ENCODE peak calls at places on chromosome 5, in five cellular contexts. K is naive thymus-derived CD4-positive, alpha-beta T cell; F is A673; S is heart left ventricle; E is tibial artery. Q is an unnamed sample.

GRCh38 chr5:166795756-166796155 is 1495.7 kb upstream of the WWC1 start:
- DNase-seq in S (no peak), E (no peak), F (no peak), K (no peak), Q (no peak)

GRCh38 chr5:112418412-112419049 is 546 bp downstream of the EPB41L4A start:
- DNase-seq in S (peak; percentile 66), E (peak; percentile 67), K (no peak), F (no peak), Q (no peak)

GRCh38 chr5:43432486-43433365 is 20.5 kb upstream of the CCL28 start:
- DNase-seq in S (peak; percentile 61), K (no peak), F (peak; percentile 46), E (peak; percentile 87), Q (no peak)

GRCh38 chr5:179759961-179760541 is 27.4 kb downstream of the MAML1 start:
- DNase-seq in F (no peak), E (no peak), K (no peak), S (no peak), Q (no peak)

GRCh38 chr5:126972062-126972895 is 58.1 kb downstream of the MARCHF3 start:
- DNase-seq in K (no peak), F (no peak), E (no peak), S (no peak), Q (peak; percentile 32)

GRCh38 chr5:124630767-124631704 is 115.4 kb downstream of the ZNF608 start:
- DNase-seq in F (no peak), E (no peak), K (no peak), S (no peak), Q (no peak)

GRCh38 chr5:157278319-157279037 is 12.6 kb downstream of the CYFIP2 start:
- DNase-seq in E (no peak), S (no peak), F (no peak), K (no peak), Q (no peak)

GRCh38 chr5:145968970-145969713 is 32.8 kb downstream of the SH3RF2 start:
- DNase-seq in E (no peak), S (no peak), F (no peak), K (no peak), Q (no peak)

GRCh38 chr5:14399054-14399657 is 182.4 kb upstream of the OTULINL start:
- DNase-seq in F (peak; percentile 81), S (no peak), K (no peak), E (no peak), Q (peak; percentile 48)

GRCh38 chr5:112735702-112736101 is 2.0 kb upstream of the APC start:
- DNase-seq in F (no peak), K (no peak), E (no peak), S (no peak), Q (no peak)

GRCh38 chr5:102617187-102617856 is 118.5 kb upstream of the SLCO6A1 start:
- DNase-seq in E (no peak), F (no peak), S (no peak), K (no peak), Q (no peak)

GRCh38 chr5:100479079-100479688 is 56.0 kb upstream of the FAM174A start:
- DNase-seq in S (no peak), F (peak; percentile 2), K (no peak), E (no peak), Q (peak; percentile 9)

GRCh38 chr5:122586351-122586750 is 188.5 kb upstream of the SNX2 start:
- DNase-seq in K (no peak), F (no peak), E (no peak), S (no peak), Q (no peak)

GRCh38 chr5:178212241-178213002 is 8.1 kb downstream of the HNRNPAB start:
- DNase-seq in S (no peak), F (no peak), E (no peak), K (no peak), Q (no peak)

GRCh38 chr5:61687371-61687770 is 355.3 kb downstream of the ZSWIM6 start:
- DNase-seq in S (no peak), E (no peak), K (no peak), F (no peak), Q (no peak)

GRCh38 chr5:124655943-124656459 is 90.4 kb downstream of the ZNF608 start:
- DNase-seq in K (no peak), E (no peak), S (no peak), F (peak; percentile 75), Q (no peak)

GRCh38 chr5:78829811-78830499 is 155.2 kb downstream of the ARSB start:
- DNase-seq in S (peak; percentile 77), K (no peak), E (peak; percentile 92), F (no peak), Q (no peak)

GRCh38 chr5:179427676-179428056 is 82.4 kb upstream of the ADAMTS2 start:
- DNase-seq in F (no peak), S (peak; percentile 50), K (no peak), E (peak; percentile 45), Q (no peak)

GRCh38 chr5:122723606-122724352 is 51.1 kb upstream of the SNX2 start:
- DNase-seq in F (no peak), K (no peak), S (no peak), E (no peak), Q (no peak)

DNA sequence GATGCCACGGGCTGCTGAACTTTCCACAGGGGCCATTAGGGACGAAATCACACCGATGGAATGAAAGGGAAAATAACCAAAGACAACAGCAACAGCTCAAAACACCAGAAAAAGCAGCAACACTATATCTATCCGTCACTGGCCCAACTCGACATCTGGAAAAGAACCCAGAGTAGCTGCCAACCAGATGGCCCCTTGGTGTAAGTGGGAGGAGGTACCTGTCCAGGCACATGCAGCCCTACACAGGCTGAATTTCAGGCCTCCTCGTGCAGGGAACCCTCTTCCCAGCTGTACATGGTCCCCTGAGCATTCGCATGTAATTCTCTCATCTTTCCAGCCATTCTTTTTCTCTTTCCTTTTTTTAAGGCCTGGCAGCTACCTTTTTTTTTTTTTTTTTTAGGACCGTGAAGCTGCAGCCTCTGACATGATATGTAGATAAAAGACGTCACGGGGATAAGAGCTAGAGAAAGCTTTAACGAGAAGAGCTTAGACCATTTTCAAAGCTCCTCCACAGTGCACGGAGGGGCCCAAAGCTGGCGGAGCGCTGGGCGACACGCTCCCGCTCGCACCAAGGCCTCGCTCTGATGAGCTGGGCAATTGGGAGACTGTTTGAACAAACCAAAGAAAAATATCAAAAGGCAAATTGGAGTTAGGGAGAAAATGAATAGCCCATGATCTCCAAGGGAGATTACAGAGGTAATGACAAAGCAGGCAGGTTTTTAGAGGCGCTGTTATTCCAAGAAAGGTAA is 179.2 kb downstream of the SREK1 start:
- DNase-seq in S (no peak), K (no peak), F (no peak), E (no peak), Q (no peak)
- H3K4me3 ChIP-seq in S (no peak overlapping the region), K (no peak overlapping the region), F (no peak overlapping the region), E (no peak overlapping the region), Q (no peak overlapping the region)

GRCh38 chr5:73380710-73381586 is 67.6 kb downstream of the FOXD1 start:
- DNase-seq in E (no peak), F (no peak), K (no peak), S (no peak), Q (no peak)
- H3K27me3 ChIP-seq in E (peaks cover 33% of the 10 kb centered on the region), F (no peaks in the 10 kb centered on the region), K (peaks cover 24% of the 10 kb centered on the region), S (peaks cover 30% of the 10 kb centered on the region), Q (peaks cover 55% of the 10 kb centered on the region)

GRCh38 chr5:2746642-2747041 is 4.8 kb downstream of the IRX2 start:
- DNase-seq in E (no peak), K (no peak), F (no peak), S (no peak), Q (no peak)
- H3K4me3 ChIP-seq in E (no peak overlapping the region), K (no peak overlapping the region), F (no peak overlapping the region), S (no peak overlapping the region), Q (no peak overlapping the region)

GRCh38 chr5:41214199-41214598 is 867 bp upstream of the C6 start:
- DNase-seq in F (no peak), E (no peak), S (no peak), K (no peak), Q (no peak)
- H3K27me3 ChIP-seq in F (no peaks in the 10 kb centered on the region), E (no peaks in the 10 kb centered on the region), S (no peaks in the 10 kb centered on the region), K (no peaks in the 10 kb centered on the region), Q (no peaks in the 10 kb centered on the region)

GRCh38 chr5:6383376-6383775 is 5.0 kb upstream of the MED10 start:
- DNase-seq in K (no peak), S (no peak), E (no peak), F (no peak), Q (no peak)
- H3K4me3 ChIP-seq in K (no peak overlapping the region), S (no peak overlapping the region), E (no peak overlapping the region), F (no peak overlapping the region), Q (no peak overlapping the region)